ENCODE peak calls at places on chromosomes 12 and 14, in eight cellular contexts. One of them, this sample, is unnamed.
A peak's percentile ranks its signal among the peaks of the same experiment; 100 is the strongest.

GRCh38 chr12:47071241-47071852 is 8.1 kb upstream of the PCED1B start:
- DNase-seq in SK-N-SH: no peak
- DNase-seq in heart right ventricle: no peak
- DNase-seq in psoas muscle: no peak
- DNase-seq in stomach: no peak
- DNase-seq in left lung: no peak
- DNase-seq in nephron progenitor cell: no peak
- DNase-seq in cardiac fibroblast: peak; percentile 33
- DNase-seq in this sample: no peak

GRCh38 chr12:57765003-57765697 is 1.7 kb downstream of the CYP27B1 start:
- DNase-seq in psoas muscle: peak; percentile 38
- DNase-seq in left lung: peak; percentile 86
- DNase-seq in nephron progenitor cell: peak; percentile 47
- DNase-seq in cardiac fibroblast: peak; percentile 25
- DNase-seq in heart right ventricle: peak; percentile 38
- DNase-seq in SK-N-SH: peak; percentile 81
- DNase-seq in stomach: peak; percentile 45
- DNase-seq in this sample: no peak

GRCh38 chr14:105411017-105411941 is 8.3 kb upstream of the MTA1 start:
- DNase-seq in psoas muscle: no peak
- DNase-seq in nephron progenitor cell: peak; percentile 63
- DNase-seq in left lung: peak; percentile 89
- DNase-seq in stomach: peak; percentile 60
- DNase-seq in heart right ventricle: no peak
- DNase-seq in cardiac fibroblast: peak; percentile 31
- DNase-seq in SK-N-SH: peak; percentile 95
- DNase-seq in this sample: peak; percentile 97

GRCh38 chr12:88052686-88053085 is 23.5 kb upstream of the C12orf50 start:
- DNase-seq in nephron progenitor cell: peak; percentile 14
- DNase-seq in stomach: no peak
- DNase-seq in heart right ventricle: no peak
- DNase-seq in SK-N-SH: peak; percentile 30
- DNase-seq in cardiac fibroblast: peak; percentile 59
- DNase-seq in psoas muscle: no peak
- DNase-seq in left lung: no peak
- DNase-seq in this sample: no peak

GRCh38 chr12:116194935-116195431 is 82.5 kb downstream of the MED13L start:
- DNase-seq in cardiac fibroblast: no peak
- DNase-seq in SK-N-SH: no peak
- DNase-seq in nephron progenitor cell: no peak
- DNase-seq in psoas muscle: no peak
- DNase-seq in left lung: no peak
- DNase-seq in stomach: no peak
- DNase-seq in heart right ventricle: no peak
- DNase-seq in this sample: no peak

GRCh38 chr12:3655331-3655900 is 97.5 kb downstream of the CRACR2A start:
- DNase-seq in psoas muscle: no peak
- DNase-seq in SK-N-SH: peak; percentile 58
- DNase-seq in heart right ventricle: no peak
- DNase-seq in cardiac fibroblast: peak; percentile 25
- DNase-seq in left lung: no peak
- DNase-seq in nephron progenitor cell: no peak
- DNase-seq in stomach: no peak
- DNase-seq in this sample: no peak

GRCh38 chr14:34554540-34555250 is 15.2 kb upstream of the EAPP start:
- DNase-seq in cardiac fibroblast: no peak
- DNase-seq in psoas muscle: no peak
- DNase-seq in nephron progenitor cell: no peak
- DNase-seq in SK-N-SH: peak; percentile 24
- DNase-seq in left lung: no peak
- DNase-seq in stomach: peak; percentile 24
- DNase-seq in heart right ventricle: no peak
- DNase-seq in this sample: peak; percentile 57

GRCh38 chr12:68912916-68913315 is 20.1 kb downstream of the CPM start:
- DNase-seq in left lung: no peak
- DNase-seq in cardiac fibroblast: no peak
- DNase-seq in SK-N-SH: no peak
- DNase-seq in stomach: no peak
- DNase-seq in nephron progenitor cell: no peak
- DNase-seq in heart right ventricle: no peak
- DNase-seq in psoas muscle: no peak
- DNase-seq in this sample: no peak

GRCh38 chr12:20189767-20190166 is 178.6 kb upstream of the PDE3A start:
- DNase-seq in nephron progenitor cell: no peak
- DNase-seq in cardiac fibroblast: no peak
- DNase-seq in left lung: no peak
- DNase-seq in stomach: no peak
- DNase-seq in psoas muscle: no peak
- DNase-seq in SK-N-SH: peak; percentile 10
- DNase-seq in heart right ventricle: no peak
- DNase-seq in this sample: peak; percentile 13

GRCh38 chr12:53051058-53051880 is 1.4 kb downstream of the TNS2 start:
- DNase-seq in left lung: peak; percentile 79
- DNase-seq in nephron progenitor cell: peak; percentile 44
- DNase-seq in SK-N-SH: no peak
- DNase-seq in psoas muscle: peak; percentile 84
- DNase-seq in cardiac fibroblast: peak; percentile 89
- DNase-seq in heart right ventricle: peak; percentile 73
- DNase-seq in stomach: peak; percentile 59
- DNase-seq in this sample: no peak

DNA sequence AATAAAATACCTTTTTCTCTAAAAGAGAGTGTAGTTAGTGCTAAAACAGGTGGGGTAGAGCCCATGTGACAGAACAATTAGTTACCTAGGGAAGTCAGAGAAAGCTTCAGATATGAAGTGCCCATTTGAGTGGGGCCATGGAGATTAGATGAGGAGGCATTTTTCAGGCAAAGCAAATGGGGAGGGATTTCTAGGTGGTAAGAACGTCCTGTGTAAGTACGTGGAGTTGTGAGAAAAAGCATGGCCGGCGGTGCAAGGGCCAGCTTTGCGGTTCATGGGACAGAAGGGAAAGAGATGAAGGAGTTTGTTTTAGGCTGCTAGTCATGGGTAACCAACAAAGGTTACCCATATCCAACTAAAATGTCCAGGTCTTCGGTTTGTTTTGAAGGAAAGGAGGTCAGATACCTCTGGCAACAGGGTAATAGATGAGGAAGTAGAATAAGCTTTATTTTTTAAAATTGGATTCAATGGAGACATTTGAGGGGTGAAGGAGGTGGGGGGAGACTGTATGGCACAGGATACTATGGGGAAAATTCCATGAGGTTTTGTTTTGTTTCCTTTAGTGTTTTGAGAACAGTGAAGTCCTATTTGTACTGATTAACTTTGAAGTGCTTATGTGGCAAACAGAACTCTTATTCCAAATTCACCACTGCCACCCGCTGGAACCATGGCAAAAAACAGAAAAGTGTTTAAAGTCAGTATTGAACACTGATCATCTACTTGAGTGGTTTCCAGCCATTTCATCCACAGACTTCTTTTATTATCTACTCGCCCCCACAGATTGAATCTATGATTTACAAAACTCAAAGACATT is 10.0 kb upstream of the SNRPF start:
- DNase-seq in heart right ventricle: no peak
- DNase-seq in SK-N-SH: peak; percentile 47
- DNase-seq in stomach: peak; percentile 55
- DNase-seq in left lung: no peak
- DNase-seq in psoas muscle: no peak
- DNase-seq in cardiac fibroblast: peak; percentile 57
- DNase-seq in nephron progenitor cell: no peak
- DNase-seq in this sample: no peak
- TF ChIP-seq CTCF in heart right ventricle: peak; percentile 6
- TF ChIP-seq CTCF in SK-N-SH: peak; percentile 61
- TF ChIP-seq CTCF in stomach: no peak
- TF ChIP-seq CTCF in left lung: no peak
- TF ChIP-seq CTCF in psoas muscle: no peak
- TF ChIP-seq CTCF in cardiac fibroblast: peak; percentile 18
- TF ChIP-seq CTCF in nephron progenitor cell: no peak
- TF ChIP-seq CTCF in this sample: peak; percentile 40

DNA sequence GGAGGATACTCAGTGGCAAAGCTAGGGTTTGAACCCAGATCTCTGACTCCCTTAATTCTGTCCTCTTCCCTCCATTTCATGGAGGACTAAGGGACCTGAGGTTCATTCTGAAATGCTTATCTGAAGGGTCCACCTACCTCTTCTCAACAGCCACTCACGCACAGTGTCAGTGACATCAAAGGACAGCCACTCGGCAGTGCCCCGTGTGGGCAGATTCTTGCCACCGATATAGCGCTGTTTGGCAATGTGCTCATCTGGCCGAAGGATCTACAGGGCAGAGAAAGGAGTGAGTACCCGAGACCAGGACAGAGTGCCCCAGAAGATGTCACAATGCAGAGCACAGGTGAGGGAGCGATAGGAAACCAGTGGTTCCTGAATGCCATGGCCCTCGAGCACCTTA is 10.8 kb downstream of the TGFB3 start:
- DNase-seq in stomach: no peak
- DNase-seq in heart right ventricle: no peak
- DNase-seq in psoas muscle: no peak
- DNase-seq in left lung: no peak
- DNase-seq in SK-N-SH: no peak
- DNase-seq in cardiac fibroblast: no peak
- DNase-seq in nephron progenitor cell: no peak
- DNase-seq in this sample: no peak
- TF ChIP-seq CTCF in stomach: no peak
- TF ChIP-seq CTCF in heart right ventricle: no peak
- TF ChIP-seq CTCF in psoas muscle: no peak
- TF ChIP-seq CTCF in left lung: no peak
- TF ChIP-seq CTCF in SK-N-SH: no peak
- TF ChIP-seq CTCF in cardiac fibroblast: no peak
- TF ChIP-seq CTCF in nephron progenitor cell: no peak
- TF ChIP-seq CTCF in this sample: no peak

DNA sequence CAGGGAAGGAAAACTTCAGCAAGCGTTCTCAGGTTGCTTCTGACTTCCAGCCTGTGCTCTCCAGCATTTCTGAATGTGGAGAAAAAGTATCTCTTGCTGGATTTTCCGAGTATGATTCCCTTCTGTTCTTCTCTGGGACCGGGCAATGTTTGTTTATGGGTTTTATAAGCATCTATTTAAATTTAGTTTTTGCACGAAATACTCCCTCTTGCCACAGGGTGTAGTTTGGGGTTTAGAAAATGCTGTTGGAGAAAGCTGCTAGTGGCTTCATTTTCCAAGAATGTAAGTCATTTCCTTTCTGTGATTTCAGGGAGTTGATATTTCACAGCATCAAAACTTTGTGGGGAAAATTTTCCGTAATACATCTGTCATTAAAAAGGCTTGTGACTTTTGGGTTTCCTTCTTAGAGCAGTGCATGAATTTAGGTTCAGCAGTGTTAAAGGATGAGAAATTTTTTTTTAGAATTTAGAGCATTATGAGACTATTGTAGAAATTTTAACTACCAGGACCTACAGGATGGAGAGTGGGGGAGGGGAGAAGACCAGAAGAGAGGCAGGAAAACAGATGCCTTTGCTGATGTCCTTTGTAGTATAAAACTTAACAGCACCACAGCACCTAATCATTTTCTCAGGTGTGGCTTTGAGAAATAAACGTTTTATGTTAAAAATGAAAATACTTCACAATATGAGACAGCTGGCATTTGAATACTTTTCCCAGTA is 1.5 kb downstream of the FRMD6 start:
- DNase-seq in stomach: no peak
- DNase-seq in left lung: no peak
- DNase-seq in SK-N-SH: no peak
- DNase-seq in heart right ventricle: no peak
- DNase-seq in nephron progenitor cell: no peak
- DNase-seq in cardiac fibroblast: peak; percentile 86
- DNase-seq in psoas muscle: no peak
- DNase-seq in this sample: no peak
- TF ChIP-seq CTCF in stomach: no peak
- TF ChIP-seq CTCF in left lung: no peak
- TF ChIP-seq CTCF in SK-N-SH: peak; percentile 44
- TF ChIP-seq CTCF in heart right ventricle: peak; percentile 21
- TF ChIP-seq CTCF in nephron progenitor cell: no peak
- TF ChIP-seq CTCF in cardiac fibroblast: peak; percentile 52
- TF ChIP-seq CTCF in psoas muscle: no peak
- TF ChIP-seq CTCF in this sample: no peak

GRCh38 chr12:109577311-109577710 is 3.7 kb downstream of the MVK start:
- DNase-seq in heart right ventricle: no peak
- DNase-seq in nephron progenitor cell: no peak
- DNase-seq in SK-N-SH: no peak
- DNase-seq in cardiac fibroblast: no peak
- DNase-seq in psoas muscle: no peak
- DNase-seq in left lung: no peak
- DNase-seq in stomach: no peak
- DNase-seq in this sample: no peak
- TF ChIP-seq CTCF in heart right ventricle: no peak
- TF ChIP-seq CTCF in nephron progenitor cell: no peak
- TF ChIP-seq CTCF in SK-N-SH: no peak
- TF ChIP-seq CTCF in cardiac fibroblast: no peak
- TF ChIP-seq CTCF in psoas muscle: no peak
- TF ChIP-seq CTCF in left lung: no peak
- TF ChIP-seq CTCF in stomach: no peak
- TF ChIP-seq CTCF in this sample: no peak

GRCh38 chr12:95721320-95721719 is 69.2 kb downstream of the NTN4 start:
- DNase-seq in SK-N-SH: no peak
- DNase-seq in psoas muscle: no peak
- DNase-seq in nephron progenitor cell: no peak
- DNase-seq in cardiac fibroblast: no peak
- DNase-seq in heart right ventricle: no peak
- DNase-seq in left lung: no peak
- DNase-seq in stomach: no peak
- DNase-seq in this sample: no peak
- TF ChIP-seq CTCF in SK-N-SH: no peak
- TF ChIP-seq CTCF in psoas muscle: no peak
- TF ChIP-seq CTCF in nephron progenitor cell: no peak
- TF ChIP-seq CTCF in cardiac fibroblast: no peak
- TF ChIP-seq CTCF in heart right ventricle: no peak
- TF ChIP-seq CTCF in left lung: no peak
- TF ChIP-seq CTCF in stomach: no peak
- TF ChIP-seq CTCF in this sample: no peak

GRCh38 chr12:15982921-15983320 is 71.8 kb downstream of the DERA start:
- DNase-seq in psoas muscle: no peak
- DNase-seq in nephron progenitor cell: no peak
- DNase-seq in cardiac fibroblast: no peak
- DNase-seq in SK-N-SH: no peak
- DNase-seq in left lung: no peak
- DNase-seq in heart right ventricle: no peak
- DNase-seq in stomach: no peak
- DNase-seq in this sample: no peak

GRCh38 chr12:15984963-15985362 is 73.8 kb downstream of the DERA start:
- DNase-seq in left lung: no peak
- DNase-seq in nephron progenitor cell: no peak
- DNase-seq in stomach: no peak
- DNase-seq in SK-N-SH: no peak
- DNase-seq in heart right ventricle: no peak
- DNase-seq in cardiac fibroblast: no peak
- DNase-seq in psoas muscle: no peak
- DNase-seq in this sample: no peak

GRCh38 chr12:15982071-15982470 is 70.9 kb downstream of the DERA start:
- DNase-seq in left lung: no peak
- DNase-seq in psoas muscle: no peak
- DNase-seq in heart right ventricle: no peak
- DNase-seq in SK-N-SH: no peak
- DNase-seq in cardiac fibroblast: no peak
- DNase-seq in stomach: no peak
- DNase-seq in nephron progenitor cell: no peak
- DNase-seq in this sample: no peak

GRCh38 chr12:15984097-15984800 is 73.1 kb downstream of the DERA start:
- DNase-seq in cardiac fibroblast: peak; percentile 71
- DNase-seq in nephron progenitor cell: no peak
- DNase-seq in heart right ventricle: no peak
- DNase-seq in left lung: no peak
- DNase-seq in stomach: no peak
- DNase-seq in psoas muscle: no peak
- DNase-seq in SK-N-SH: no peak
- DNase-seq in this sample: no peak

GRCh38 chr12:15982471-15982870 is 71.3 kb downstream of the DERA start:
- DNase-seq in left lung: no peak
- DNase-seq in stomach: no peak
- DNase-seq in nephron progenitor cell: no peak
- DNase-seq in SK-N-SH: peak; percentile 44
- DNase-seq in cardiac fibroblast: peak; percentile 74
- DNase-seq in psoas muscle: no peak
- DNase-seq in heart right ventricle: no peak
- DNase-seq in this sample: no peak
- TF ChIP-seq CTCF in left lung: peak; percentile 24
- TF ChIP-seq CTCF in stomach: no peak
- TF ChIP-seq CTCF in nephron progenitor cell: no peak
- TF ChIP-seq CTCF in SK-N-SH: peak; percentile 70
- TF ChIP-seq CTCF in cardiac fibroblast: peak; percentile 58
- TF ChIP-seq CTCF in psoas muscle: peak; percentile 42
- TF ChIP-seq CTCF in heart right ventricle: peak; percentile 33
- TF ChIP-seq CTCF in this sample: peak; percentile 50

This sample was measured in D721Med.